ENCODE peak calls at places on chromosomes 6 and 20, in five cellular contexts. J, Q, U, B and E are unnamed samples.

GRCh38 chr20:21053002-21053762 is 53.0 kb downstream of the LINC00237 start:
- DNase-seq in J (peak; percentile 8), Q (no peak), B (peak; percentile 36), U (no peak), E (no peak)

GRCh38 chr20:8032499-8032898 is 12.9 kb upstream of the TMX4 start:
- DNase-seq in Q (no peak), U (no peak), B (no peak), J (no peak), E (no peak)

GRCh38 chr20:58551631-58552030 is 36.4 kb upstream of the APCDD1L start:
- DNase-seq in U (no peak), B (no peak), J (no peak), Q (no peak), E (no peak)

GRCh38 chr6:37919417-37920157 is 100.1 kb downstream of the ZFAND3 start:
- DNase-seq in Q (no peak), J (no peak), B (no peak), U (no peak), E (no peak)

GRCh38 chr6:119313937-119314893 is 35.3 kb downstream of the MAN1A1 start:
- DNase-seq in J (no peak), Q (no peak), B (no peak), U (no peak), E (peak; percentile 63)

GRCh38 chr6:4383910-4384637 is 248.7 kb upstream of the ECI2 start:
- DNase-seq in B (no peak), Q (no peak), U (no peak), J (no peak), E (no peak)

GRCh38 chr6:81031429-81031828 is 721.1 kb downstream of the TENT5A start:
- DNase-seq in B (no peak), J (no peak), U (no peak), Q (no peak), E (no peak)

GRCh38 chr6:83594936-83595335 is 82.6 kb downstream of the PRSS35 start:
- DNase-seq in U (no peak), Q (no peak), J (no peak), B (no peak), E (no peak)

GRCh38 chr20:8376940-8377339 is 244.9 kb downstream of the PLCB1 start:
- DNase-seq in B (no peak), U (no peak), J (no peak), Q (no peak), E (no peak)

GRCh38 chr20:59811681-59812171 is 121.7 kb downstream of the SYCP2 start:
- DNase-seq in B (no peak), Q (no peak), U (peak; percentile 61), J (no peak), E (no peak)

GRCh38 chr6:38773338-38773737 is 58.2 kb downstream of the DNAH8 start:
- DNase-seq in B (peak; percentile 72), J (no peak), U (no peak), Q (peak; percentile 22), E (no peak)

GRCh38 chr20:62069741-62070216 is 4.1 kb upstream of the TAF4 start:
- DNase-seq in Q (no peak), J (no peak), U (no peak), B (no peak), E (no peak)

GRCh38 chr6:164303092-164304007 is 888.8 kb downstream of the QKI start:
- DNase-seq in B (no peak), J (no peak), U (no peak), Q (no peak), E (no peak)

GRCh38 chr6:19664050-19664449 is 173.1 kb upstream of the ID4 start:
- DNase-seq in B (no peak), U (no peak), Q (no peak), J (no peak), E (no peak)

GRCh38 chr20:61416546-61416945 is 164.5 kb downstream of the CDH4 start:
- DNase-seq in Q (no peak), U (no peak), J (no peak), B (no peak), E (no peak)

GRCh38 chr6:161918154-161918553 is 644.3 kb upstream of the AGPAT4 start:
- DNase-seq in Q (no peak), U (no peak), J (no peak), B (no peak), E (no peak)

GRCh38 chr20:62819494-62820174 is 2.8 kb downstream of the COL9A3 start:
- DNase-seq in U (no peak), B (no peak), Q (no peak), J (no peak), E (no peak)

GRCh38 chr6:26597821-26598220 is 1.1 kb downstream of the ABT1 start:
- DNase-seq in U (no peak), B (no peak), Q (no peak), J (no peak), E (no peak)

GRCh38 chr20:58040447-58041290 is 187.8 kb downstream of the ANKRD60 start:
- DNase-seq in B (no peak), J (no peak), U (no peak), Q (no peak), E (no peak)

GRCh38 chr20:59632426-59633113 is 28.2 kb downstream of the PHACTR3 start:
- DNase-seq in Q (no peak), U (peak; percentile 52), J (no peak), B (no peak), E (no peak)

GRCh38 chr20:19785886-19786285 is 27.8 kb downstream of the RIN2 start:
- DNase-seq in B (no peak), J (no peak), Q (no peak), U (no peak), E (no peak)

GRCh38 chr20:60340232-60340631 is 382.0 kb downstream of the CDH26 start:
- DNase-seq in J (no peak), Q (no peak), U (no peak), B (no peak), E (no peak)

GRCh38 chr20:52402950-52403349 is 211.4 kb upstream of the ZFP64 start:
- DNase-seq in B (no peak), Q (no peak), U (no peak), J (no peak), E (no peak)

GRCh38 chr6:168711049-168711640 is 270.2 kb downstream of the SMOC2 start:
- DNase-seq in Q (no peak), J (no peak), U (no peak), B (no peak), E (no peak)
- TF ChIP-seq CTCF in Q (no peak), J (peak; percentile 63), U (no peak), B (peak; percentile 47), E (peak; percentile 56)

GRCh38 chr20:50571466-50571865 is 61.3 kb downstream of the PTPN1 start:
- DNase-seq in Q (no peak), U (no peak), J (no peak), B (no peak), E (no peak)

GRCh38 chr20:50572922-50573777 is 63.0 kb downstream of the PTPN1 start:
- DNase-seq in B (no peak), J (no peak), U (peak; percentile 89), Q (no peak), E (no peak)

GRCh38 chr20:50568549-50568942 is 58.4 kb downstream of the PTPN1 start:
- DNase-seq in U (no peak), Q (no peak), B (no peak), J (no peak), E (no peak)

GRCh38 chr20:50567860-50568548 is 57.8 kb downstream of the PTPN1 start:
- DNase-seq in B (no peak), J (no peak), Q (no peak), U (no peak), E (no peak)

GRCh38 chr20:50569864-50570836 is 60.0 kb downstream of the PTPN1 start:
- DNase-seq in Q (peak; percentile 78), B (peak; percentile 58), U (peak; percentile 61), J (no peak), E (no peak)
- TF ChIP-seq CTCF in Q (peak; percentile 76), B (no peak), U (no peak), J (no peak), E (no peak)

GRCh38 chr6:13278991-13279390 is 49.3 kb downstream of the TBC1D7 start:
- DNase-seq in J (no peak), B (no peak), Q (no peak), U (no peak), E (no peak)

GRCh38 chr6:13278184-13278583 is 50.2 kb downstream of the TBC1D7 start:
- DNase-seq in Q (no peak), J (no peak), U (no peak), B (peak; percentile 62), E (no peak)

GRCh38 chr6:13274707-13275434 is 53.5 kb downstream of the TBC1D7 start:
- DNase-seq in B (no peak), Q (no peak), J (no peak), U (no peak), E (no peak)

GRCh38 chr6:13275435-13275989 is 52.8 kb downstream of the TBC1D7 start:
- DNase-seq in B (no peak), U (no peak), Q (no peak), J (no peak), E (no peak)

GRCh38 chr6:13277231-13277630 is 51.1 kb downstream of the TBC1D7 start:
- DNase-seq in J (no peak), B (no peak), Q (no peak), U (no peak), E (no peak)
- TF ChIP-seq CTCF in J (no peak), B (no peak), Q (no peak), U (no peak), E (no peak)

GRCh38 chr6:168953461-168953860 is 300.2 kb downstream of the THBS2 start:
- DNase-seq in U (no peak), Q (no peak), J (no peak), B (no peak), E (no peak)
- TF ChIP-seq CTCF in U (no peak), Q (no peak), J (no peak), B (no peak), E (no peak)

GRCh38 chr6:42819803-42820508 is 38.1 kb downstream of the BICRAL start:
- DNase-seq in B (no peak), J (no peak), U (no peak), Q (no peak), E (no peak)
- TF ChIP-seq CTCF in B (no peak), J (peak; percentile 35), U (no peak), Q (no peak), E (no peak)

GRCh38 chr20:49396230-49396629 is 86.2 kb downstream of the KCNB1 start:
- DNase-seq in U (no peak), J (no peak), Q (no peak), B (no peak), E (no peak)
- TF ChIP-seq CTCF in U (no peak), J (peak; percentile 51), Q (no peak), B (no peak), E (no peak)

GRCh38 chr6:150667977-150668716 is 68.5 kb downstream of the PLEKHG1 start:
- DNase-seq in B (no peak), U (peak; percentile 87), J (peak; percentile 30), Q (no peak), E (no peak)
- TF ChIP-seq CTCF in B (no peak), U (no peak), J (peak; percentile 46), Q (no peak), E (no peak)